ENCODE peak calls at places on chromosomes 6 and 20, in seven cellular contexts. X is IMR-90, U is left ventricle myocardium inferior, Y is ovary, H is GM20000, C is Peyer's patch, O is MM.1S. N is an unnamed sample.

GRCh38 chr6:148076046-148076445 is 266.6 kb upstream of the SASH1 start:
- DNase-seq in X (no peak), U (no peak), Y (no peak), H (no peak), C (no peak), O (no peak), N (no peak)

GRCh38 chr6:15259766-15260098 is 13.9 kb downstream of the JARID2 start:
- DNase-seq in X (no peak), U (no peak), Y (no peak), H (no peak), C (no peak), O (no peak), N (no peak)

GRCh38 chr20:35979528-35979927 is 11.1 kb downstream of the CNBD2 start:
- DNase-seq in X (no peak), U (no peak), Y (no peak), H (no peak), C (no peak), O (no peak), N (no peak)

GRCh38 chr6:4707011-4707410 is 69.2 kb upstream of the CDYL start:
- DNase-seq in X (no peak), U (no peak), Y (no peak), H (no peak), C (no peak), O (no peak), N (no peak)

GRCh38 chr6:99822741-99823512 is 171.1 kb downstream of the MCHR2 start:
- DNase-seq in X (peak; percentile 82), U (no peak), Y (no peak), H (peak; percentile 47), C (no peak), O (peak; percentile 77), N (no peak)

GRCh38 chr20:48723308-48724264 is 104.2 kb downstream of the PREX1 start:
- DNase-seq in X (no peak), U (no peak), Y (no peak), H (no peak), C (no peak), O (no peak), N (no peak)

GRCh38 chr6:111837641-111838500 is 35.4 kb downstream of the FYN start:
- DNase-seq in X (no peak), U (no peak), Y (no peak), H (peak; percentile 30), C (no peak), O (no peak), N (peak; percentile 40)

GRCh38 chr6:85063611-85064010 is 299.2 kb upstream of the TBX18 start:
- DNase-seq in X (no peak), U (no peak), Y (no peak), H (no peak), C (no peak), O (no peak), N (no peak)

GRCh38 chr6:116100419-116101297 is at the start of gene NT5DC1:
- DNase-seq in X (peak; percentile 67), U (peak; percentile 86), Y (peak; percentile 80), H (peak; percentile 94), C (peak; percentile 94), O (peak; percentile 85), N (peak; percentile 79)

GRCh38 chr6:14792118-14792955 is 453.5 kb upstream of the JARID2 start:
- DNase-seq in X (no peak), U (no peak), Y (no peak), H (no peak), C (no peak), O (no peak), N (no peak)

GRCh38 chr20:21156266-21156665 is 30.4 kb downstream of the KIZ start:
- DNase-seq in X (peak; percentile 77), U (no peak), Y (no peak), H (no peak), C (no peak), O (no peak), N (no peak)

GRCh38 chr20:51272392-51272791 is 249.5 kb upstream of the KCNG1 start:
- DNase-seq in X (peak; percentile 73), U (no peak), Y (no peak), H (no peak), C (no peak), O (no peak), N (no peak)

GRCh38 chr6:107152633-107153032 is 37.3 kb upstream of the BEND3 start:
- DNase-seq in X (no peak), U (no peak), Y (no peak), H (no peak), C (peak; percentile 50), O (no peak), N (no peak)

GRCh38 chr6:113907107-113907506 is 50.0 kb downstream of the MARCKS start:
- DNase-seq in X (no peak), U (no peak), Y (no peak), H (no peak), C (no peak), O (no peak), N (no peak)

GRCh38 chr20:52493177-52493711 is 301.7 kb upstream of the ZFP64 start:
- DNase-seq in X (peak; percentile 36), U (no peak), Y (no peak), H (no peak), C (no peak), O (peak; percentile 33), N (no peak)

GRCh38 chr6:163128324-163128723 is 286.2 kb upstream of the QKI start:
- DNase-seq in X (no peak), U (no peak), Y (no peak), H (no peak), C (no peak), O (no peak), N (no peak)

GRCh38 chr6:15265787-15266186 is 19.9 kb downstream of the JARID2 start:
- DNase-seq in X (no peak), U (no peak), Y (no peak), H (no peak), C (no peak), O (no peak), N (no peak)

GRCh38 chr20:63829598-63829942 is 1.5 kb downstream of the ZBTB46 start:
- DNase-seq in X (no peak), U (no peak), Y (no peak), H (no peak), C (no peak), O (no peak), N (no peak)

GRCh38 chr6:56849876-56850275 is 105.0 kb upstream of the BEND6 start:
- DNase-seq in X (peak; percentile 81), U (no peak), Y (peak; percentile 54), H (no peak), C (no peak), O (no peak), N (no peak)

GRCh38 chr20:58407201-58407873 is 18.3 kb downstream of the VAPB start:
- DNase-seq in X (peak; percentile 28), U (no peak), Y (no peak), H (no peak), C (no peak), O (no peak), N (no peak)

GRCh38 chr6:139539852-139540251 is 165.4 kb upstream of the CITED2 start:
- DNase-seq in X (peak; percentile 98), U (peak; percentile 31), Y (peak; percentile 43), H (no peak), C (no peak), O (no peak), N (no peak)

GRCh38 chr6:150865043-150865405 is 478 bp upstream of the MTHFD1L start:
- DNase-seq in X (peak; percentile 39), U (no peak), Y (no peak), H (peak; percentile 20), C (no peak), O (no peak), N (no peak)

GRCh38 chr6:135624402-135625297 is 127.1 kb upstream of the AHI1 start:
- DNase-seq in X (peak; percentile 46), U (no peak), Y (no peak), H (no peak), C (no peak), O (no peak), N (no peak)

GRCh38 chr6:159836294-159837140 is 36.4 kb downstream of the PNLDC1 start:
- DNase-seq in X (peak; percentile 17), U (peak; percentile 71), Y (peak; percentile 80), H (no peak), C (no peak), O (no peak), N (no peak)

GRCh38 chr20:3887870-3888614 is 1.1 kb upstream of the PANK2 start:
- DNase-seq in X (no peak), U (no peak), Y (no peak), H (no peak), C (no peak), O (no peak), N (no peak)

GRCh38 chr6:106473807-106474206 is 113.3 kb downstream of the CRYBG1 start:
- DNase-seq in X (peak; percentile 80), U (no peak), Y (no peak), H (no peak), C (no peak), O (no peak), N (no peak)

GRCh38 chr6:154579046-154579823 is 68.8 kb upstream of the CNKSR3 start:
- DNase-seq in X (no peak), U (no peak), Y (no peak), H (no peak), C (no peak), O (no peak), N (no peak)

GRCh38 chr6:142155895-142156757 is 9.1 kb downstream of the VTA1 start:
- DNase-seq in X (peak; percentile 37), U (no peak), Y (no peak), H (no peak), C (no peak), O (peak; percentile 37), N (no peak)
- TF ChIP-seq CTCF in X (peak; percentile 53), U (peak; percentile 57), Y (no peak), H (no peak), C (peak; percentile 58), O (peak; percentile 43), N (peak; percentile 72)

DNA sequence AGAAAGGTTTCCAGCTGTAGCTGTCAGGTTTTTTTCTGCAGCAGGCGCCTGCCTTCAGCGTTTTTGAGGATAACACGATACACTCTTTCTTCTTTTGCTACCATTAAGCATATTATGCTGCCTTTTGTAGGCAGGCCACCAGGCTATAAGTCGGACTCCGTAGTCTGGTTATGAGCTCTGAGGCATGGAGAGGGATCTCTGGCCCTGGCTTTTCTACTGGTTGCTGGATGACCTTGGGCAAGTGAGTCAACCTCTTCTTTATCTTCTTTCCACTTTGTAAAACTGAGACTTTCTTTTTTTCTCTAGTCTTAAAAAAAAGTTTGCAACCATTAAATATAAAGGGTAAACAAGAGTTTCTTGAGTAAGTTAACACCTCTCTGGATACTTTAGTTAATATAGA is 120.2 kb downstream of the BCKDHB start:
- DNase-seq in X (no peak), U (no peak), Y (no peak), H (no peak), C (no peak), O (no peak), N (no peak)
- TF ChIP-seq CTCF in X (no peak), U (no peak), Y (no peak), H (no peak), C (no peak), O (no peak), N (no peak)

GRCh38 chr6:166439366-166440091 is 56.8 kb upstream of the MPC1 start:
- DNase-seq in X (no peak), U (no peak), Y (no peak), H (no peak), C (no peak), O (no peak), N (no peak)
- TF ChIP-seq CTCF in X (no peak), U (no peak), Y (no peak), H (no peak), C (no peak), O (no peak), N (no peak)

DNA sequence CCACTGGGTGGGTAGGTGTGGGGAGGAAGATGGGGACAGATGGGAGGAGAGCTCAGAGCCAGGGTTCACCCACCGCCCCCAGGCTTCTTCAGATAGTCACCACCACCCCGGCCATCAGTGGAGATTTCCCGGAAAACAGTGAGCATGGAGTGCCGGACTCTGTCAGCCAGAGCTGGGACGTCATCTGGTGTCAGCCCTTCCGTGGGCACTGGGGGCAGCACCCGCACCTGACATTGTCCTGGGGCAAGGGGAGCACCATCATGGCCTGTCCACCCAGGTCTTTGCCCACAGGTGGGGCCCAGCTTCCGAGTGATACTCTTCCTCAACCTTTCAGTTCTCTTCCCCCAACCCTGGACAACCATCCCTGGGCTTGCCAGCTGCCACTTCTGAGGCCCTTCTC is 4.8 kb downstream of the EGFL8 start:
- DNase-seq in X (no peak), U (no peak), Y (no peak), H (no peak), C (peak; percentile 23), O (no peak), N (no peak)
- TF ChIP-seq CTCF in X (no peak), U (no peak), Y (no peak), H (no peak), C (no peak), O (no peak), N (no peak)